ENCODE peak calls at places on chromosomes 7 and 10, in six cellular contexts. One of them, this sample, is unnamed.

GRCh38 chr7:43077732-43078391 is 34.6 kb upstream of the HECW1 start:
- DNase-seq in NCI-H2081: no peak
- DNase-seq in HT-29: peak
- DNase-seq in NCI-H2107: no peak
- DNase-seq in A172: peak
- DNase-seq in OCI-LY7: no peak
- DNase-seq in this sample: no peak

GRCh38 chr7:65307651-65308299 is 65.9 kb upstream of the ZNF92 start:
- DNase-seq in NCI-H2081: peak
- DNase-seq in HT-29: peak
- DNase-seq in NCI-H2107: no peak
- DNase-seq in A172: peak
- DNase-seq in OCI-LY7: peak
- DNase-seq in this sample: peak

GRCh38 chr7:157603716-157604115 is 266.9 kb downstream of the DNAJB6 start:
- DNase-seq in NCI-H2081: no peak
- DNase-seq in HT-29: no peak
- DNase-seq in NCI-H2107: no peak
- DNase-seq in A172: no peak
- DNase-seq in OCI-LY7: no peak
- DNase-seq in this sample: no peak

GRCh38 chr10:6583447-6583846 is 3.4 kb upstream of the PRKCQ start:
- DNase-seq in NCI-H2081: no peak
- DNase-seq in HT-29: no peak
- DNase-seq in NCI-H2107: no peak
- DNase-seq in A172: no peak
- DNase-seq in OCI-LY7: no peak
- DNase-seq in this sample: no peak

GRCh38 chr7:27767374-27767773 is 27.4 kb downstream of the TAX1BP1 start:
- DNase-seq in NCI-H2081: no peak
- DNase-seq in HT-29: no peak
- DNase-seq in NCI-H2107: no peak
- DNase-seq in A172: peak
- DNase-seq in OCI-LY7: no peak
- DNase-seq in this sample: no peak

GRCh38 chr10:5317547-5318107 is 47.1 kb upstream of the UCN3 start:
- DNase-seq in NCI-H2081: no peak
- DNase-seq in HT-29: peak
- DNase-seq in NCI-H2107: no peak
- DNase-seq in A172: peak
- DNase-seq in OCI-LY7: peak
- DNase-seq in this sample: no peak

GRCh38 chr10:48343871-48344598 is 37.6 kb downstream of the MAPK8 start:
- DNase-seq in NCI-H2081: no peak
- DNase-seq in HT-29: no peak
- DNase-seq in NCI-H2107: no peak
- DNase-seq in A172: no peak
- DNase-seq in OCI-LY7: no peak
- DNase-seq in this sample: no peak

GRCh38 chr7:116169060-116169459 is 41.3 kb upstream of the TES start:
- DNase-seq in NCI-H2081: no peak
- DNase-seq in HT-29: peak
- DNase-seq in NCI-H2107: no peak
- DNase-seq in A172: peak
- DNase-seq in OCI-LY7: no peak
- DNase-seq in this sample: no peak

GRCh38 chr10:133128126-133129081 is 31.6 kb upstream of the KNDC1 start:
- DNase-seq in NCI-H2081: no peak
- DNase-seq in HT-29: no peak
- DNase-seq in NCI-H2107: no peak
- DNase-seq in A172: no peak
- DNase-seq in OCI-LY7: no peak
- DNase-seq in this sample: no peak

GRCh38 chr7:111392976-111393762 is 169.1 kb downstream of the IMMP2L start:
- DNase-seq in NCI-H2081: no peak
- DNase-seq in HT-29: no peak
- DNase-seq in NCI-H2107: no peak
- DNase-seq in A172: peak
- DNase-seq in OCI-LY7: no peak
- DNase-seq in this sample: no peak

GRCh38 chr7:96778263-96778662 is 68.6 kb upstream of the SEM1 start:
- DNase-seq in NCI-H2081: no peak
- DNase-seq in HT-29: peak
- DNase-seq in NCI-H2107: no peak
- DNase-seq in A172: no peak
- DNase-seq in OCI-LY7: peak
- DNase-seq in this sample: no peak

GRCh38 chr10:72277340-72277995 is 3.7 kb downstream of the DDIT4 start:
- DNase-seq in NCI-H2081: no peak
- DNase-seq in HT-29: no peak
- DNase-seq in NCI-H2107: no peak
- DNase-seq in A172: no peak
- DNase-seq in OCI-LY7: no peak
- DNase-seq in this sample: no peak

GRCh38 chr10:60291354-60291930 is 98.2 kb downstream of the ANK3 start:
- DNase-seq in NCI-H2081: no peak
- DNase-seq in HT-29: no peak
- DNase-seq in NCI-H2107: no peak
- DNase-seq in A172: no peak
- DNase-seq in OCI-LY7: no peak
- DNase-seq in this sample: no peak

GRCh38 chr7:105387621-105388372 is 924 bp downstream of the SRPK2 start:
- DNase-seq in NCI-H2081: peak
- DNase-seq in HT-29: peak
- DNase-seq in NCI-H2107: peak
- DNase-seq in A172: peak
- DNase-seq in OCI-LY7: peak
- DNase-seq in this sample: peak

GRCh38 chr7:128108641-128109423 is 77.6 kb upstream of the LRRC4 start:
- DNase-seq in NCI-H2081: no peak
- DNase-seq in HT-29: no peak
- DNase-seq in NCI-H2107: no peak
- DNase-seq in A172: no peak
- DNase-seq in OCI-LY7: peak
- DNase-seq in this sample: no peak

GRCh38 chr7:46003896-46004875 is 83.1 kb upstream of the IGFBP3 start:
- DNase-seq in NCI-H2081: no peak
- DNase-seq in HT-29: peak
- DNase-seq in NCI-H2107: no peak
- DNase-seq in A172: peak
- DNase-seq in OCI-LY7: no peak
- DNase-seq in this sample: no peak

GRCh38 chr7:99752354-99752753 is 17.4 kb upstream of the CYP3A7 start:
- DNase-seq in NCI-H2081: no peak
- DNase-seq in HT-29: peak
- DNase-seq in NCI-H2107: no peak
- DNase-seq in A172: peak
- DNase-seq in OCI-LY7: no peak
- DNase-seq in this sample: no peak

GRCh38 chr7:30996261-30996660 is 32.5 kb downstream of the GHRHR start:
- DNase-seq in NCI-H2081: no peak
- DNase-seq in HT-29: no peak
- DNase-seq in NCI-H2107: no peak
- DNase-seq in A172: no peak
- DNase-seq in OCI-LY7: no peak
- DNase-seq in this sample: no peak

GRCh38 chr10:63414481-63415260 is 51.1 kb downstream of the JMJD1C start:
- DNase-seq in NCI-H2081: no peak
- DNase-seq in HT-29: no peak
- DNase-seq in NCI-H2107: no peak
- DNase-seq in A172: no peak
- DNase-seq in OCI-LY7: no peak
- DNase-seq in this sample: no peak

GRCh38 chr7:64463636-64464375 is 99.1 kb downstream of the ZNF680 start:
- DNase-seq in NCI-H2081: no peak
- DNase-seq in HT-29: no peak
- DNase-seq in NCI-H2107: no peak
- DNase-seq in A172: no peak
- DNase-seq in OCI-LY7: no peak
- DNase-seq in this sample: peak

GRCh38 chr7:91600112-91600511 is 280.4 kb downstream of the MTERF1 start:
- DNase-seq in NCI-H2081: no peak
- DNase-seq in HT-29: no peak
- DNase-seq in NCI-H2107: no peak
- DNase-seq in A172: no peak
- DNase-seq in OCI-LY7: no peak
- DNase-seq in this sample: no peak

GRCh38 chr10:89207181-89207800 is at the start of gene CH25H:
- DNase-seq in NCI-H2081: no peak
- DNase-seq in HT-29: no peak
- DNase-seq in NCI-H2107: peak
- DNase-seq in A172: peak
- DNase-seq in OCI-LY7: no peak
- DNase-seq in this sample: no peak

GRCh38 chr7:137980308-137980707 is 21.6 kb downstream of the CREB3L2 start:
- DNase-seq in NCI-H2081: no peak
- DNase-seq in HT-29: no peak
- DNase-seq in NCI-H2107: no peak
- DNase-seq in A172: no peak
- DNase-seq in OCI-LY7: no peak
- DNase-seq in this sample: no peak

GRCh38 chr7:100397336-100398081 is 24.2 kb downstream of the PILRA start:
- DNase-seq in NCI-H2081: no peak
- DNase-seq in HT-29: no peak
- DNase-seq in NCI-H2107: no peak
- DNase-seq in A172: no peak
- DNase-seq in OCI-LY7: no peak
- DNase-seq in this sample: no peak